ENCODE peak calls at places on chromosomes 7 and 10, in seven cellular contexts. L, T, B, P, I, Y and N are unnamed samples.

GRCh38 chr7:18700147-18700546 is 204.6 kb downstream of the HDAC9 start:
- DNase-seq in L (no peak), T (no peak), B (no peak), P (peak), I (peak), Y (no peak), N (no peak)

GRCh38 chr10:4243651-4244050 is 458.6 kb upstream of the KLF6 start:
- DNase-seq in L (no peak), T (no peak), B (no peak), P (no peak), I (peak), Y (peak), N (no peak)

GRCh38 chr7:1854521-1855395 is 184.7 kb downstream of the ELFN1 start:
- DNase-seq in L (no peak), T (no peak), B (no peak), P (no peak), I (no peak), Y (no peak), N (no peak)

GRCh38 chr7:78642751-78643150 is 810.7 kb downstream of the MAGI2 start:
- DNase-seq in L (no peak), T (no peak), B (no peak), P (no peak), I (no peak), Y (no peak), N (no peak)

GRCh38 chr7:157021893-157022680 is 11.6 kb upstream of the MNX1 start:
- DNase-seq in L (no peak), T (no peak), B (no peak), P (no peak), I (no peak), Y (no peak), N (no peak)

GRCh38 chr7:42232275-42232674 is 4.7 kb downstream of the GLI3 start:
- DNase-seq in L (no peak), T (no peak), B (no peak), P (no peak), I (peak), Y (peak), N (no peak)

GRCh38 chr7:73881352-73882059 is 20.5 kb downstream of the TMEM270 start:
- DNase-seq in L (no peak), T (no peak), B (no peak), P (no peak), I (no peak), Y (peak), N (no peak)

GRCh38 chr10:7412482-7413251 is 1.8 kb upstream of the SFMBT2 start:
- DNase-seq in L (no peak), T (peak), B (no peak), P (peak), I (no peak), Y (peak), N (no peak)

GRCh38 chr7:1933066-1933835 is 263.2 kb downstream of the ELFN1 start:
- DNase-seq in L (no peak), T (no peak), B (no peak), P (no peak), I (no peak), Y (no peak), N (no peak)

GRCh38 chr7:150957119-150958020 is 20.8 kb downstream of the KCNH2 start:
- DNase-seq in L (no peak), T (no peak), B (no peak), P (no peak), I (no peak), Y (no peak), N (no peak)

GRCh38 chr10:89476676-89477075 is 58.7 kb downstream of the SLC16A12 start:
- DNase-seq in L (no peak), T (no peak), B (no peak), P (no peak), I (no peak), Y (no peak), N (no peak)

GRCh38 chr10:112990271-112990670 is 40.2 kb downstream of the TCF7L2 start:
- DNase-seq in L (no peak), T (no peak), B (no peak), P (no peak), I (no peak), Y (peak), N (no peak)

GRCh38 chr7:138878064-138878463 is 80.1 kb upstream of the ATP6V0A4 start:
- DNase-seq in L (no peak), T (no peak), B (no peak), P (no peak), I (no peak), Y (no peak), N (no peak)

GRCh38 chr10:14093735-14094484 is 236.8 kb downstream of the FRMD4A start:
- DNase-seq in L (no peak), T (no peak), B (peak), P (peak), I (peak), Y (peak), N (peak)

GRCh38 chr7:104126411-104126841 is 81.4 kb downstream of the ORC5 start:
- DNase-seq in L (peak), T (no peak), B (peak), P (no peak), I (no peak), Y (no peak), N (peak)

GRCh38 chr7:155669717-155670505 is 25.4 kb downstream of the RBM33 start:
- DNase-seq in L (no peak), T (no peak), B (no peak), P (no peak), I (no peak), Y (peak), N (no peak)

GRCh38 chr7:155825346-155825745 is 13.1 kb upstream of the SHH start:
- DNase-seq in L (no peak), T (no peak), B (no peak), P (no peak), I (no peak), Y (no peak), N (no peak)

GRCh38 chr7:105600720-105601550 is 19.6 kb upstream of the EFCAB10 start:
- DNase-seq in L (no peak), T (no peak), B (no peak), P (no peak), I (peak), Y (peak), N (no peak)

GRCh38 chr7:88377421-88377820 is 70.7 kb upstream of the STEAP4 start:
- DNase-seq in L (no peak), T (no peak), B (no peak), P (no peak), I (peak), Y (no peak), N (no peak)

GRCh38 chr10:12351889-12352288 is 2.5 kb downstream of the CAMK1D start:
- DNase-seq in L (no peak), T (no peak), B (no peak), P (no peak), I (no peak), Y (no peak), N (no peak)

GRCh38 chr7:151684408-151685175 is 164.9 kb upstream of the RHEB start:
- DNase-seq in L (no peak), T (no peak), B (no peak), P (no peak), I (no peak), Y (peak), N (no peak)

GRCh38 chr7:22444181-22444966 is 55.6 kb downstream of the STEAP1B start:
- DNase-seq in L (no peak), T (no peak), B (no peak), P (peak), I (peak), Y (no peak), N (no peak)

GRCh38 chr7:114530074-114530611 is 115.5 kb downstream of the FOXP2 start:
- DNase-seq in L (peak), T (no peak), B (peak), P (no peak), I (no peak), Y (peak), N (peak)

GRCh38 chr7:64999165-65000004 is 7.1 kb downstream of the ERV3-1 start:
- DNase-seq in L (no peak), T (no peak), B (no peak), P (peak), I (peak), Y (no peak), N (no peak)